ENCODE peak calls at places on chromosomes 7 and 10, in nine cellular contexts. One of them, this sample, is unnamed.

GRCh38 chr7:94344826-94345225 is 49.9 kb upstream of the COL1A2 start:
- DNase-seq in stimulated activated CD4-positive, alpha-beta T cell treated with anti-CD3 and anti-CD28 coated beads, Interleukin-1b, Interleukin-23, amount 100 ng/mL, for 1 hour: no peak
- DNase-seq in left lobe of liver: no peak
- DNase-seq in T follicular helper cell: no peak
- DNase-seq in Right ventricle myocardium superior: no peak
- DNase-seq in hepatocyte: no peak
- DNase-seq in endothelial cell: no peak
- DNase-seq in activated gamma-delta T cell treated with Interleukin-2 at 50 U/mL for 16 hours: no peak
- DNase-seq in upper lobe of right lung: no peak
- DNase-seq in this sample: no peak

GRCh38 chr7:17058568-17058967 is 176.8 kb upstream of the AGR3 start:
- DNase-seq in stimulated activated CD4-positive, alpha-beta T cell treated with anti-CD3 and anti-CD28 coated beads, Interleukin-1b, Interleukin-23, amount 100 ng/mL, for 1 hour: no peak
- DNase-seq in left lobe of liver: no peak
- DNase-seq in T follicular helper cell: no peak
- DNase-seq in Right ventricle myocardium superior: no peak
- DNase-seq in hepatocyte: no peak
- DNase-seq in endothelial cell: no peak
- DNase-seq in activated gamma-delta T cell treated with Interleukin-2 at 50 U/mL for 16 hours: no peak
- DNase-seq in upper lobe of right lung: no peak
- DNase-seq in this sample: no peak

GRCh38 chr10:5538446-5538845 is 13.7 kb downstream of the CALML3 start:
- DNase-seq in stimulated activated CD4-positive, alpha-beta T cell treated with anti-CD3 and anti-CD28 coated beads, Interleukin-1b, Interleukin-23, amount 100 ng/mL, for 1 hour: no peak
- DNase-seq in left lobe of liver: no peak
- DNase-seq in T follicular helper cell: no peak
- DNase-seq in Right ventricle myocardium superior: no peak
- DNase-seq in hepatocyte: no peak
- DNase-seq in endothelial cell: no peak
- DNase-seq in activated gamma-delta T cell treated with Interleukin-2 at 50 U/mL for 16 hours: no peak
- DNase-seq in upper lobe of right lung: peak
- DNase-seq in this sample: peak

GRCh38 chr10:111410740-111411139 is 333.9 kb downstream of the ADRA2A start:
- DNase-seq in stimulated activated CD4-positive, alpha-beta T cell treated with anti-CD3 and anti-CD28 coated beads, Interleukin-1b, Interleukin-23, amount 100 ng/mL, for 1 hour: no peak
- DNase-seq in left lobe of liver: no peak
- DNase-seq in T follicular helper cell: no peak
- DNase-seq in Right ventricle myocardium superior: no peak
- DNase-seq in hepatocyte: no peak
- DNase-seq in endothelial cell: no peak
- DNase-seq in activated gamma-delta T cell treated with Interleukin-2 at 50 U/mL for 16 hours: no peak
- DNase-seq in upper lobe of right lung: no peak
- DNase-seq in this sample: no peak

GRCh38 chr7:4549681-4550080 is 132.4 kb upstream of the FOXK1 start:
- DNase-seq in stimulated activated CD4-positive, alpha-beta T cell treated with anti-CD3 and anti-CD28 coated beads, Interleukin-1b, Interleukin-23, amount 100 ng/mL, for 1 hour: no peak
- DNase-seq in left lobe of liver: no peak
- DNase-seq in T follicular helper cell: no peak
- DNase-seq in Right ventricle myocardium superior: peak
- DNase-seq in hepatocyte: no peak
- DNase-seq in endothelial cell: no peak
- DNase-seq in activated gamma-delta T cell treated with Interleukin-2 at 50 U/mL for 16 hours: no peak
- DNase-seq in upper lobe of right lung: no peak
- DNase-seq in this sample: no peak

GRCh38 chr7:19852192-19852591 is 78.8 kb upstream of the TMEM196 start:
- DNase-seq in stimulated activated CD4-positive, alpha-beta T cell treated with anti-CD3 and anti-CD28 coated beads, Interleukin-1b, Interleukin-23, amount 100 ng/mL, for 1 hour: no peak
- DNase-seq in left lobe of liver: no peak
- DNase-seq in T follicular helper cell: no peak
- DNase-seq in Right ventricle myocardium superior: no peak
- DNase-seq in hepatocyte: peak
- DNase-seq in endothelial cell: no peak
- DNase-seq in activated gamma-delta T cell treated with Interleukin-2 at 50 U/mL for 16 hours: no peak
- DNase-seq in upper lobe of right lung: no peak
- DNase-seq in this sample: no peak

GRCh38 chr7:51467384-51468017 is 150.9 kb upstream of the COBL start:
- DNase-seq in stimulated activated CD4-positive, alpha-beta T cell treated with anti-CD3 and anti-CD28 coated beads, Interleukin-1b, Interleukin-23, amount 100 ng/mL, for 1 hour: no peak
- DNase-seq in left lobe of liver: no peak
- DNase-seq in T follicular helper cell: no peak
- DNase-seq in Right ventricle myocardium superior: no peak
- DNase-seq in hepatocyte: no peak
- DNase-seq in endothelial cell: no peak
- DNase-seq in activated gamma-delta T cell treated with Interleukin-2 at 50 U/mL for 16 hours: no peak
- DNase-seq in upper lobe of right lung: no peak
- DNase-seq in this sample: no peak

GRCh38 chr10:63197304-63198092 is 64.4 kb downstream of the NRBF2 start:
- DNase-seq in stimulated activated CD4-positive, alpha-beta T cell treated with anti-CD3 and anti-CD28 coated beads, Interleukin-1b, Interleukin-23, amount 100 ng/mL, for 1 hour: no peak
- DNase-seq in left lobe of liver: no peak
- DNase-seq in T follicular helper cell: no peak
- DNase-seq in Right ventricle myocardium superior: no peak
- DNase-seq in hepatocyte: peak
- DNase-seq in endothelial cell: no peak
- DNase-seq in activated gamma-delta T cell treated with Interleukin-2 at 50 U/mL for 16 hours: no peak
- DNase-seq in upper lobe of right lung: no peak
- DNase-seq in this sample: no peak

GRCh38 chr7:111101856-111102646 is 11.1 kb downstream of the LRRN3 start:
- DNase-seq in stimulated activated CD4-positive, alpha-beta T cell treated with anti-CD3 and anti-CD28 coated beads, Interleukin-1b, Interleukin-23, amount 100 ng/mL, for 1 hour: no peak
- DNase-seq in left lobe of liver: no peak
- DNase-seq in T follicular helper cell: no peak
- DNase-seq in Right ventricle myocardium superior: no peak
- DNase-seq in hepatocyte: no peak
- DNase-seq in endothelial cell: no peak
- DNase-seq in activated gamma-delta T cell treated with Interleukin-2 at 50 U/mL for 16 hours: no peak
- DNase-seq in upper lobe of right lung: no peak
- DNase-seq in this sample: no peak

This sample was measured in coronary artery.